ENCODE peak calls at places on chromosome 18, in six cellular contexts. One of them, this sample, is unnamed.

GRCh38 chr18:12308386-12309100 is 502 bp downstream of the TUBB6 start:
- DNase-seq in heart right ventricle: peak
- DNase-seq in cardiac fibroblast: peak
- DNase-seq in foreskin fibroblast: peak
- DNase-seq in ascending aorta: peak
- DNase-seq in spleen: peak
- DNase-seq in this sample: peak

GRCh38 chr18:27413495-27414401 is 228.6 kb upstream of the CHST9 start:
- DNase-seq in heart right ventricle: peak
- DNase-seq in cardiac fibroblast: peak
- DNase-seq in foreskin fibroblast: no peak
- DNase-seq in ascending aorta: no peak
- DNase-seq in spleen: no peak
- DNase-seq in this sample: no peak

GRCh38 chr18:44693030-44693784 is 12.5 kb downstream of the SETBP1 start:
- DNase-seq in heart right ventricle: no peak
- DNase-seq in cardiac fibroblast: no peak
- DNase-seq in foreskin fibroblast: no peak
- DNase-seq in ascending aorta: no peak
- DNase-seq in spleen: no peak
- DNase-seq in this sample: no peak

GRCh38 chr18:55953326-55953725 is 365.3 kb upstream of the TCF4 start:
- DNase-seq in heart right ventricle: peak
- DNase-seq in cardiac fibroblast: no peak
- DNase-seq in foreskin fibroblast: no peak
- DNase-seq in ascending aorta: no peak
- DNase-seq in spleen: no peak
- DNase-seq in this sample: no peak

GRCh38 chr18:73101977-73102376 is 234.2 kb upstream of the NETO1 start:
- DNase-seq in heart right ventricle: no peak
- DNase-seq in cardiac fibroblast: no peak
- DNase-seq in foreskin fibroblast: no peak
- DNase-seq in ascending aorta: no peak
- DNase-seq in spleen: no peak
- DNase-seq in this sample: no peak

GRCh38 chr18:28177828-28178635 is 1.1 kb upstream of the CDH2 start:
- DNase-seq in heart right ventricle: peak
- DNase-seq in cardiac fibroblast: peak
- DNase-seq in foreskin fibroblast: no peak
- DNase-seq in ascending aorta: peak
- DNase-seq in spleen: no peak
- DNase-seq in this sample: no peak

GRCh38 chr18:56952026-56952425 is 194.9 kb upstream of the BOD1L2 start:
- DNase-seq in heart right ventricle: no peak
- DNase-seq in cardiac fibroblast: no peak
- DNase-seq in foreskin fibroblast: no peak
- DNase-seq in ascending aorta: no peak
- DNase-seq in spleen: no peak
- DNase-seq in this sample: no peak

GRCh38 chr18:38534073-38534472 is 968.5 kb upstream of the CELF4 start:
- DNase-seq in heart right ventricle: no peak
- DNase-seq in cardiac fibroblast: no peak
- DNase-seq in foreskin fibroblast: no peak
- DNase-seq in ascending aorta: no peak
- DNase-seq in spleen: no peak
- DNase-seq in this sample: no peak

GRCh38 chr18:58535340-58536186 is 93.3 kb downstream of the ALPK2 start:
- DNase-seq in heart right ventricle: no peak
- DNase-seq in cardiac fibroblast: peak
- DNase-seq in foreskin fibroblast: no peak
- DNase-seq in ascending aorta: no peak
- DNase-seq in spleen: no peak
- DNase-seq in this sample: no peak

GRCh38 chr18:62288669-62289016 is 36.5 kb upstream of the TNFRSF11A start:
- DNase-seq in heart right ventricle: no peak
- DNase-seq in cardiac fibroblast: no peak
- DNase-seq in foreskin fibroblast: no peak
- DNase-seq in ascending aorta: no peak
- DNase-seq in spleen: no peak
- DNase-seq in this sample: no peak

GRCh38 chr18:11279461-11279860 is 130.1 kb upstream of the PIEZO2 start:
- DNase-seq in heart right ventricle: no peak
- DNase-seq in cardiac fibroblast: peak
- DNase-seq in foreskin fibroblast: no peak
- DNase-seq in ascending aorta: no peak
- DNase-seq in spleen: no peak
- DNase-seq in this sample: no peak

GRCh38 chr18:63444567-63444966 is 22.3 kb upstream of the VPS4B start:
- DNase-seq in heart right ventricle: no peak
- DNase-seq in cardiac fibroblast: peak
- DNase-seq in foreskin fibroblast: peak
- DNase-seq in ascending aorta: no peak
- DNase-seq in spleen: no peak
- DNase-seq in this sample: peak

GRCh38 chr18:11518788-11519685 is 90.4 kb upstream of the SLC35G4 start:
- DNase-seq in heart right ventricle: peak
- DNase-seq in cardiac fibroblast: peak
- DNase-seq in foreskin fibroblast: no peak
- DNase-seq in ascending aorta: no peak
- DNase-seq in spleen: no peak
- DNase-seq in this sample: no peak

GRCh38 chr18:29874519-29875098 is 1167.9 kb downstream of the DSC3 start:
- DNase-seq in heart right ventricle: no peak
- DNase-seq in cardiac fibroblast: peak
- DNase-seq in foreskin fibroblast: no peak
- DNase-seq in ascending aorta: no peak
- DNase-seq in spleen: no peak
- DNase-seq in this sample: no peak

GRCh38 chr18:39966275-39966674 is 1988.8 kb upstream of the PIK3C3 start:
- DNase-seq in heart right ventricle: no peak
- DNase-seq in cardiac fibroblast: no peak
- DNase-seq in foreskin fibroblast: no peak
- DNase-seq in ascending aorta: no peak
- DNase-seq in spleen: no peak
- DNase-seq in this sample: no peak

GRCh38 chr18:154151-154550 is 4.2 kb upstream of the USP14 start:
- DNase-seq in heart right ventricle: no peak
- DNase-seq in cardiac fibroblast: peak
- DNase-seq in foreskin fibroblast: peak
- DNase-seq in ascending aorta: no peak
- DNase-seq in spleen: no peak
- DNase-seq in this sample: no peak

GRCh38 chr18:46387426-46388131 is 269.4 kb downstream of the LOXHD1 start:
- DNase-seq in heart right ventricle: no peak
- DNase-seq in cardiac fibroblast: no peak
- DNase-seq in foreskin fibroblast: no peak
- DNase-seq in ascending aorta: no peak
- DNase-seq in spleen: no peak
- DNase-seq in this sample: no peak

GRCh38 chr18:59268722-59269562 is 4.3 kb downstream of the RAX start:
- DNase-seq in heart right ventricle: no peak
- DNase-seq in cardiac fibroblast: peak
- DNase-seq in foreskin fibroblast: no peak
- DNase-seq in ascending aorta: no peak
- DNase-seq in spleen: peak
- DNase-seq in this sample: no peak

GRCh38 chr18:67232406-67232805 is 284.1 kb downstream of the DSEL start:
- DNase-seq in heart right ventricle: no peak
- DNase-seq in cardiac fibroblast: peak
- DNase-seq in foreskin fibroblast: peak
- DNase-seq in ascending aorta: no peak
- DNase-seq in spleen: no peak
- DNase-seq in this sample: peak

GRCh38 chr18:24797987-24798386 is 337.6 kb downstream of the HRH4 start:
- DNase-seq in heart right ventricle: no peak
- DNase-seq in cardiac fibroblast: no peak
- DNase-seq in foreskin fibroblast: no peak
- DNase-seq in ascending aorta: no peak
- DNase-seq in spleen: no peak
- DNase-seq in this sample: no peak

GRCh38 chr18:42536442-42536841 is 579.0 kb downstream of the RIT2 start:
- DNase-seq in heart right ventricle: no peak
- DNase-seq in cardiac fibroblast: no peak
- DNase-seq in foreskin fibroblast: no peak
- DNase-seq in ascending aorta: no peak
- DNase-seq in spleen: no peak
- DNase-seq in this sample: no peak

GRCh38 chr18:63999871-64000270 is 30.0 kb downstream of the SERPINB8 start:
- DNase-seq in heart right ventricle: no peak
- DNase-seq in cardiac fibroblast: no peak
- DNase-seq in foreskin fibroblast: no peak
- DNase-seq in ascending aorta: no peak
- DNase-seq in spleen: no peak
- DNase-seq in this sample: no peak

GRCh38 chr18:11324956-11325873 is 175.8 kb upstream of the PIEZO2 start:
- DNase-seq in heart right ventricle: no peak
- DNase-seq in cardiac fibroblast: peak
- DNase-seq in foreskin fibroblast: peak
- DNase-seq in ascending aorta: no peak
- DNase-seq in spleen: no peak
- DNase-seq in this sample: peak

GRCh38 chr18:48161201-48161910 is 230.9 kb upstream of the SMAD2 start:
- DNase-seq in heart right ventricle: peak
- DNase-seq in cardiac fibroblast: peak
- DNase-seq in foreskin fibroblast: peak
- DNase-seq in ascending aorta: peak
- DNase-seq in spleen: peak
- DNase-seq in this sample: peak

GRCh38 chr18:48166336-48166875 is 235.9 kb upstream of the SMAD2 start:
- DNase-seq in heart right ventricle: no peak
- DNase-seq in cardiac fibroblast: no peak
- DNase-seq in foreskin fibroblast: no peak
- DNase-seq in ascending aorta: peak
- DNase-seq in spleen: no peak
- DNase-seq in this sample: no peak

GRCh38 chr18:58158008-58158407 is 114.0 kb downstream of the NEDD4L start:
- DNase-seq in heart right ventricle: no peak
- DNase-seq in cardiac fibroblast: no peak
- DNase-seq in foreskin fibroblast: no peak
- DNase-seq in ascending aorta: no peak
- DNase-seq in spleen: no peak
- DNase-seq in this sample: no peak

GRCh38 chr18:59012815-59013677 is 126.6 kb upstream of the SEC11C start:
- DNase-seq in heart right ventricle: no peak
- DNase-seq in cardiac fibroblast: no peak
- DNase-seq in foreskin fibroblast: no peak
- DNase-seq in ascending aorta: peak
- DNase-seq in spleen: no peak
- DNase-seq in this sample: no peak

DNA sequence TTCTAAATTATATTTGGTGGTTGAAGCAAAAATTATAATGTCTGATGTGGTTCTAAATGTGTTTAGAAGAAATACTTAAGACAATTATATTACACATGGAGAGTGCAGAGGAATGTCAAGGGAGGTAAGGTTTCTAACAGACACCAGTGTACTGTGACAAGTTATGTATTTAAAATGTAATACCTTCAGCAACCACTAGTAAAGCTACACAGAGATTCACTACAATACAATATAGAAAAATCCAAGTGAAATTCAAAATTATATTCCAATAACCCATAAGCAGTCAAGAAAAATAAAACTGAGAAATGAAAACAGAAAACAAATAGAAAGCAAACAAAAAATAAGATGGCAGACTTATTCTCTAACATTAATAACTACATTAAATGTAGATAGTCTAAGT is 249.5 kb upstream of the KLHL14 start:
- DNase-seq in heart right ventricle: no peak
- DNase-seq in cardiac fibroblast: no peak
- DNase-seq in foreskin fibroblast: no peak
- DNase-seq in ascending aorta: no peak
- DNase-seq in spleen: no peak
- DNase-seq in this sample: no peak
- TF ChIP-seq CTCF in heart right ventricle: no peak
- TF ChIP-seq CTCF in cardiac fibroblast: no peak
- TF ChIP-seq CTCF in foreskin fibroblast: no peak
- TF ChIP-seq CTCF in ascending aorta: no peak
- TF ChIP-seq CTCF in spleen: no peak
- TF ChIP-seq CTCF in this sample: no peak

DNA sequence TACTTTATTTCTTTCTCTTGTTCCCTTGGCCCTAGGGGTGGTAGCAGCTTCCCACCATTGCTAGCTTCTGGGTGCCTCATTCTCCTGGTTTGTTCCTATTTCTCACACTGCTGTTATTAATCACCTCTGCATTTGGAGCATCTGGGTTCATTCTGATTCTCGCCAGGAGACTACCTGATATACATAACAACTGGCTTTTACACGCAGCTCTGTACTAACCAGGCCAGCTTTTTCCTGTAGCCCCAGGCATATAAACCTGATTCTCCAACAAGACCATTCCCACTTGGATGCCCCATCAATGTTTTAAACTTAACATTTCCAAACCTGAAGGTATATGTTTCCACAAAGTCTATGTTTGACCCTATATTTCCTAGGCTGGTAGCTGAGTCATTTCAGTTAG is 403.9 kb upstream of the DCC start:
- DNase-seq in heart right ventricle: no peak
- DNase-seq in cardiac fibroblast: no peak
- DNase-seq in foreskin fibroblast: no peak
- DNase-seq in ascending aorta: no peak
- DNase-seq in spleen: no peak
- DNase-seq in this sample: no peak
- H3K4me3 ChIP-seq in heart right ventricle: no peak
- H3K4me3 ChIP-seq in cardiac fibroblast: no peak
- H3K4me3 ChIP-seq in foreskin fibroblast: no peak
- H3K4me3 ChIP-seq in ascending aorta: no peak
- H3K4me3 ChIP-seq in spleen: no peak
- H3K4me3 ChIP-seq in this sample: no peak

DNA sequence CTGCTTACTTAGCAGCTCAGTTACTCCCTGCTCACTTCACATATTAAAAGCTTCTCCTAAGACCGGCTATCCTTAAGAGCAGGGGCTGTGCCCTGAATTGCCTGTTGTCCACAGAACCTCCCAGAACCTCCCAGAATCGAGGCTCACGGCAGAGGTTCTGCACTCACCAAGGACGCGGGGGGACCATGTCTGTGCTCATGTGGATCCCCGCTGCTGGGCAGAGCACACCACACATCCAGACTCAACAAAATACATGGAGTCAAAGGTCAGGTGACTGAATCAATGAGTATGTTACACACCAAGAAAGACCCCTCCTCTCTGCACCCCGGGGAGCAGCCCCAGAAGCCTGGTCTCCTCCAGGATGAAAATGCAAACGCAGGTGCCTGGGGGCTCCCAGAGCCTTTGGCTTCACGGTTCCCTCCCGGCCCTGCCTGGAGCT is 149.0 kb downstream of the MBP start:
- DNase-seq in heart right ventricle: no peak
- DNase-seq in cardiac fibroblast: no peak
- DNase-seq in foreskin fibroblast: no peak
- DNase-seq in ascending aorta: peak
- DNase-seq in spleen: peak
- DNase-seq in this sample: no peak
- TF ChIP-seq CTCF in heart right ventricle: no peak
- TF ChIP-seq CTCF in cardiac fibroblast: no peak
- TF ChIP-seq CTCF in foreskin fibroblast: no peak
- TF ChIP-seq CTCF in ascending aorta: no peak
- TF ChIP-seq CTCF in spleen: peak
- TF ChIP-seq CTCF in this sample: no peak

DNA sequence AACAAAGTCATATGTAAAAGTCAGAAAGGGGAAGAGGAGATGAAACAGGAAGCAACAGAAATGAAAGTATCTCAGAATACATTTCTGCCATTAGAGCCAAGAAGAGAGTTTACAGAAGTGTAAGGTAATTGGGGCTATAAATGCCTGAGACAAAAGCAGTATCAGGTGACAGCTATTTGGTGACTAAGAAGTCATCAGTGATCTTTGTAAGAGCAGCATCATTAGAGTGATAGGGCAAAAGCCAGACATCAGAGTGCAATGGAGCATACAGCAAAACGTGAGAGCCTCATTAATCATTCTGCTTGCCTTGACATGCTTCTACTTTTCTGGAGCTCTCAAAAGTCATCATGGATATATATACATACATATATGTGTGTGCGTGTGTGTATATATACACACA is 804.7 kb upstream of the PIK3C3 start:
- DNase-seq in heart right ventricle: no peak
- DNase-seq in cardiac fibroblast: no peak
- DNase-seq in foreskin fibroblast: no peak
- DNase-seq in ascending aorta: no peak
- DNase-seq in spleen: no peak
- DNase-seq in this sample: no peak
- H3K4me3 ChIP-seq in heart right ventricle: no peak
- H3K4me3 ChIP-seq in cardiac fibroblast: no peak
- H3K4me3 ChIP-seq in foreskin fibroblast: no peak
- H3K4me3 ChIP-seq in ascending aorta: no peak
- H3K4me3 ChIP-seq in spleen: no peak
- H3K4me3 ChIP-seq in this sample: no peak

This sample was measured in AG09309.